ENCODE peak calls at places on chromosomes 6 and 20, in five cellular contexts. H is activated T-cell treated with anti-CD3 and anti-CD28 coated beads for 1 hour, F is foreskin keratinocyte, T is foreskin fibroblast, N is ELF-1. G is an unnamed sample.

GRCh38 chr6:5998741-5999687 is 7.7 kb downstream of the NRN1 start:
- DNase-seq in H (no peak), T (peak), F (no peak), N (peak), G (peak)

GRCh38 chr20:4289875-4290274 is 274.5 kb upstream of the RNF24 start:
- DNase-seq in N (no peak), T (no peak), F (no peak), H (no peak), G (no peak)

GRCh38 chr6:34912715-34913464 is 23.8 kb downstream of the ANKS1A start:
- DNase-seq in F (peak), N (no peak), H (no peak), T (peak), G (peak)

GRCh38 chr6:21341910-21342309 is 251.6 kb upstream of the SOX4 start:
- DNase-seq in N (no peak), T (no peak), F (no peak), H (no peak), G (no peak)

GRCh38 chr6:15249371-15250019 is 3.6 kb downstream of the JARID2 start:
- DNase-seq in F (no peak), N (no peak), H (no peak), T (peak), G (no peak)

GRCh38 chr6:146543940-146544661 is 468 bp downstream of the RAB32 start:
- DNase-seq in H (no peak), F (peak), T (peak), N (peak), G (peak)

GRCh38 chr6:145643760-145644159 is 91.6 kb downstream of the EPM2A start:
- DNase-seq in T (no peak), F (peak), H (no peak), N (no peak), G (peak)

GRCh38 chr6:130420911-130421310 is 55.1 kb downstream of the TMEM200A start:
- DNase-seq in F (no peak), N (no peak), T (no peak), H (no peak), G (no peak)

GRCh38 chr20:31473331-31474096 is 1.4 kb downstream of the DEFB124 start:
- DNase-seq in T (peak), N (no peak), H (no peak), F (no peak), G (no peak)

GRCh38 chr6:21898107-21898796 is 304.7 kb downstream of the SOX4 start:
- DNase-seq in N (no peak), T (peak), F (peak), H (no peak), G (peak)

GRCh38 chr6:54010340-54011276 is 100.6 kb upstream of the MLIP start:
- DNase-seq in T (no peak), N (no peak), F (no peak), H (no peak), G (no peak)

GRCh38 chr6:45942953-45943352 is 72.7 kb downstream of the CLIC5 start:
- DNase-seq in T (no peak), H (no peak), F (no peak), N (no peak), G (no peak)

GRCh38 chr6:16819752-16820151 is 58.5 kb upstream of the ATXN1 start:
- DNase-seq in F (no peak), N (no peak), H (no peak), T (peak), G (no peak)

GRCh38 chr20:11216451-11217314 is 542.9 kb upstream of the JAG1 start:
- DNase-seq in F (no peak), H (no peak), T (peak), N (no peak), G (peak)

GRCh38 chr20:41617059-41617921 is 887 bp downstream of the CHD6 start:
- DNase-seq in N (peak), F (peak), T (peak), H (peak), G (peak)

GRCh38 chr6:3805448-3806123 is 43.6 kb upstream of the FAM50B start:
- DNase-seq in F (no peak), T (peak), N (no peak), H (no peak), G (no peak)

GRCh38 chr6:35973670-35974222 is 50.7 kb downstream of the SLC26A8 start:
- DNase-seq in H (no peak), T (no peak), N (no peak), F (no peak), G (no peak)

GRCh38 chr6:132084811-132085509 is 133.8 kb upstream of the CCN2 start:
- DNase-seq in T (peak), F (peak), N (no peak), H (no peak), G (peak)

GRCh38 chr20:20271277-20271676 is 96.6 kb upstream of the INSM1 start:
- DNase-seq in N (no peak), H (no peak), T (no peak), F (no peak), G (no peak)

GRCh38 chr6:43972179-43972914 is 154.9 kb downstream of the MRPL14 start:
- DNase-seq in N (no peak), T (peak), F (peak), H (no peak), G (no peak)

GRCh38 chr6:170243791-170244291 is 47.0 kb downstream of the DLL1 start:
- DNase-seq in N (no peak), T (peak), H (no peak), F (no peak), G (no peak)

GRCh38 chr6:146847426-146847825 is 248.7 kb downstream of the ADGB start:
- DNase-seq in T (no peak), N (no peak), F (no peak), H (no peak), G (peak)

GRCh38 chr20:62623488-62624324 is 18.6 kb upstream of the SLCO4A1 start:
- DNase-seq in F (peak), H (peak), T (peak), N (peak), G (peak)

GRCh38 chr6:50846109-50846859 is 27.6 kb downstream of the TFAP2B start:
- DNase-seq in N (peak), F (no peak), H (no peak), T (no peak), G (no peak)

GRCh38 chr6:113406051-113406695 is 451.0 kb upstream of the MARCKS start:
- DNase-seq in T (peak), F (no peak), N (no peak), H (no peak), G (no peak)

GRCh38 chr20:64242003-64242796 is 13.3 kb upstream of the PCMTD2 start:
- DNase-seq in N (no peak), F (no peak), T (no peak), H (no peak), G (no peak)

GRCh38 chr6:134132494-134133141 is 80.2 kb upstream of the SLC2A12 start:
- DNase-seq in T (no peak), F (no peak), H (no peak), N (no peak), G (peak)

G was measured in astrocyte of the spinal cord.